ENCODE peak calls at places on chromosomes 1 and 21, in four cellular contexts. M is SK-N-SH, U is K562, N is GM12878. S is an unnamed sample.

GRCh38 chr1:114458208-114458777 is 52.7 kb downstream of the TRIM33 start:
- DNase-seq in N (no peak), U (no peak), M (no peak), S (peak)

GRCh38 chr1:44327679-44328491 is 27.2 kb downstream of the ERI3 start:
- DNase-seq in M (peak), U (peak), N (no peak), S (peak)

GRCh38 chr1:8858888-8859706 is 19.4 kb downstream of the ENO1 start:
- DNase-seq in U (peak), M (peak), N (no peak), S (peak)

GRCh38 chr1:7379445-7379971 is 391.6 kb upstream of the VAMP3 start:
- DNase-seq in M (no peak), N (no peak), U (no peak), S (peak)

GRCh38 chr1:36794460-36794859 is 239.9 kb downstream of the GRIK3 start:
- DNase-seq in M (no peak), U (no peak), N (no peak), S (no peak)

GRCh38 chr1:40416709-40417108 is 33.6 kb upstream of the ZFP69B start:
- DNase-seq in U (no peak), M (no peak), N (no peak), S (no peak)

GRCh38 chr1:45026446-45026845 is 14.4 kb downstream of the UROD start:
- DNase-seq in M (no peak), N (no peak), U (no peak), S (no peak)

GRCh38 chr1:236489710-236490377 is 33.9 kb upstream of the LGALS8 start:
- DNase-seq in N (peak), M (peak), U (peak), S (peak)

GRCh38 chr1:14924455-14925325 is 228.9 kb upstream of the TMEM51 start:
- DNase-seq in N (no peak), M (peak), U (peak), S (peak)

GRCh38 chr1:203669739-203670138 is 43.1 kb downstream of the ATP2B4 start:
- DNase-seq in M (no peak), U (no peak), N (no peak), S (peak)

GRCh38 chr1:61808968-61809367 is 66.7 kb downstream of the PATJ start:
- DNase-seq in U (no peak), N (no peak), M (no peak), S (peak)

GRCh38 chr1:207004931-207005830 is 27.4 kb downstream of the C1orf116 start:
- DNase-seq in U (peak), N (peak), M (peak), S (peak)

GRCh38 chr1:86434031-86434430 is 10.1 kb downstream of the CLCA2 start:
- DNase-seq in N (no peak), M (no peak), U (no peak), S (no peak)

GRCh38 chr1:84506002-84506728 is at the start of the genes GNG5 and SPATA1:
- DNase-seq in N (peak), U (peak), M (peak), S (peak)

GRCh38 chr1:211739671-211740411 is 64.4 kb upstream of the NEK2 start:
- DNase-seq in U (no peak), M (no peak), N (no peak), S (no peak)

GRCh38 chr1:219518168-219518905 is 94.6 kb downstream of the ZC3H11B start:
- DNase-seq in M (peak), U (no peak), N (no peak), S (peak)

GRCh38 chr1:238029126-238029525 is 138.4 kb upstream of the ZP4 start:
- DNase-seq in M (no peak), U (no peak), N (no peak), S (no peak)

GRCh38 chr1:153309441-153309840 is 3.3 kb downstream of the PGLYRP3 start:
- DNase-seq in N (no peak), M (no peak), U (no peak), S (no peak)

GRCh38 chr1:29237906-29238600 is 1.7 kb downstream of the PTPRU start:
- DNase-seq in N (no peak), U (peak), M (peak), S (no peak)

GRCh38 chr21:42289926-42290325 is 25.3 kb downstream of the TFF3 start:
- DNase-seq in U (no peak), M (no peak), N (no peak), S (no peak)

GRCh38 chr1:97457446-97458089 is 463.3 kb downstream of the DPYD start:
- DNase-seq in U (no peak), N (no peak), M (peak), S (no peak)

GRCh38 chr1:184418955-184419733 is 32.3 kb downstream of the C1orf21 start:
- DNase-seq in N (no peak), M (no peak), U (no peak), S (peak)

GRCh38 chr1:234913771-234914170 is 214.9 kb downstream of the TOMM20 start:
- DNase-seq in U (no peak), N (no peak), M (no peak), S (no peak)

GRCh38 chr1:183278736-183279591 is 92.9 kb downstream of the LAMC2 start:
- DNase-seq in N (no peak), U (no peak), M (no peak), S (peak)

GRCh38 chr1:65791860-65792670 is 630 bp upstream of the PDE4B start:
- DNase-seq in N (no peak), M (peak), U (no peak), S (peak)
- TF ChIP-seq MXI1 in N (no peak), M (no peak), U (no peak), S (no peak)

GRCh38 chr1:159007734-159008133 is 2.0 kb upstream of the IFI16 start:
- DNase-seq in N (no peak), U (no peak), M (no peak), S (no peak)

GRCh38 chr1:159009287-159009686 is 420 bp upstream of the IFI16 start:
- DNase-seq in N (no peak), U (no peak), M (no peak), S (no peak)

GRCh38 chr1:159005676-159006075 is 4.0 kb upstream of the IFI16 start:
- DNase-seq in U (no peak), M (no peak), N (no peak), S (no peak)

GRCh38 chr1:159008744-159009188 is 941 bp upstream of the IFI16 start:
- DNase-seq in M (no peak), U (no peak), N (peak), S (peak)

DNA sequence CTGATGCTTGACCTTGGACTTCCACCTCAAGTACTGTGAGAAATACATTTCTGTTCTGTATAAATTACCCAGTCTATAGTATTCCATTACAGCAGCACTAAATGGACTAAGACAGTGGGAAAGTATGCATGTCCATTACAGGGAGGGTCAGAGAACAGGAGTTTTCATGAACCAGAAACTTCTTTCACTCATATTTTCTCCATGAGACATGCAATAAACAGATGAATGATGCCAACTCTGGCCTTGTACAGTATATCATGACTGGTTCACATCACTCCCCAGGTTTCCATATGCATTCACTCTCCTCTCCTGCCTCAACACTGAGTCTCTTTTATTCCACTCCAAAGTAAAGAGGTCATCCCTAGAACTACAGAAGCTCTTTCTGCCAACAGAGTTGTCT is 4.5 kb upstream of the IFI16 start:
- DNase-seq in N (no peak), M (no peak), U (no peak), S (peak)
- H2AFZ ChIP-seq in N (peak), M (no peak), U (no peak), S (no peak)

DNA sequence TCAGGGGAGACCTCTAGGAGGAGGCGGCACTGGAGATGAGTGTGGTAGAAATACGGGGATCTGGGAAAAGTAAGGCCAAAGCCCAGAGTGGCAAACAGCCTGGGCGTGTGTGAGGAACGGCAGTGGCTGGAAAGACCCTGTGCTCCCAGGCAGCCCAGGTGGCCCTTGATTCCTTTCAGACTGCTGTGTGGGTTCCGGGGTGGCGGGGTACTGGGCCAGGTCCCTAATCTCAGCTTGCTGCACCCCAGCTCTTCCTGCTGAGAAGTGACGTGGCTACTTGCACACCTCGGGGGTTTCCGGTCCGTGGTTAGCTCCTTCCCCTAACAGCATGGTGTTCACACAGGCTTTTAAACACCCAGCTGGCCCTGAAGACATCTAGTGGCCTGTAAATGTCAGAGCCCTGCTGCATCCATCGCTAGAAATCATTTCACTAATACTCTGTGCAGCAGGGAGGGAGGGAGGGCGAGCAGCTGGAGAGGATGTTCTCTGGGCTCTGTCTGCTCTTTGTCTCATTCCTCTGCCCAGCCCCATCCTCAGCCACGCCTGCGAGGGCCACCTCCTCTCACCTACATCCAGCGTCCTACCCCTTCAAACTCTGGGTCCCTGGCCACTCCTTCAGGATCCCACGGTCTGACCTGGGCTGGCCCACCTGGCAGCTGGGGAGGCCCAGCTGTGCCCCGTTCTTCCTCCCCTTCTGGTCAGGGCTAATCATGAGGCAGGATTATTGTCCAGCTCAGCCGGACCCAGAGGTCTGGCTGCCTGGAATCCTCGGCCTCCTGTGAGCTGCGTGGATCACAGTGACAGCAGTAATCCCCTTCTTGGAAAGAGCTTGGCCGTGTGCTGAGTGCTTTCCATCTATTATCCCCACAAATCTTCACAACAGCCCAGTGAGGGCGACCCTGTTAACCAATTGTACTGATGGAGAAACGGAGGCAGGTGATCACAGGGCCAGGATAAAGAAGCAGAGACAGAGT is 7.2 kb downstream of the ZDHHC18 start:
- DNase-seq in N (peak), M (no peak), U (no peak), S (no peak)
- TF ChIP-seq MXI1 in N (peak), M (no peak), U (no peak), S (no peak)

GRCh38 chr1:5415621-5416020 is 576.6 kb downstream of the NPHP4 start:
- DNase-seq in M (no peak), U (no peak), N (no peak), S (no peak)
- H2AFZ ChIP-seq in M (no peak), U (no peak), N (no peak), S (no peak)

GRCh38 chr1:72284084-72284397 is 1.7 kb upstream of the NEGR1 start:
- DNase-seq in M (no peak), N (no peak), U (no peak), S (no peak)
- TF ChIP-seq MXI1 in M (no peak), N (no peak), U (no peak), S (no peak)

GRCh38 chr1:161021959-161022332 is 994 bp upstream of the F11R start:
- DNase-seq in N (no peak), M (no peak), U (no peak), S (peak)

GRCh38 chr1:161020573-161021167 is at the start of gene F11R:
- DNase-seq in U (peak), M (peak), N (no peak), S (no peak)

GRCh38 chr1:161021168-161021958 is 411 bp upstream of the F11R start:
- DNase-seq in N (peak), U (peak), M (peak), S (peak)

GRCh38 chr1:161018631-161018930 is 2.4 kb downstream of the F11R start:
- DNase-seq in N (no peak), U (no peak), M (no peak), S (no peak)

DNA sequence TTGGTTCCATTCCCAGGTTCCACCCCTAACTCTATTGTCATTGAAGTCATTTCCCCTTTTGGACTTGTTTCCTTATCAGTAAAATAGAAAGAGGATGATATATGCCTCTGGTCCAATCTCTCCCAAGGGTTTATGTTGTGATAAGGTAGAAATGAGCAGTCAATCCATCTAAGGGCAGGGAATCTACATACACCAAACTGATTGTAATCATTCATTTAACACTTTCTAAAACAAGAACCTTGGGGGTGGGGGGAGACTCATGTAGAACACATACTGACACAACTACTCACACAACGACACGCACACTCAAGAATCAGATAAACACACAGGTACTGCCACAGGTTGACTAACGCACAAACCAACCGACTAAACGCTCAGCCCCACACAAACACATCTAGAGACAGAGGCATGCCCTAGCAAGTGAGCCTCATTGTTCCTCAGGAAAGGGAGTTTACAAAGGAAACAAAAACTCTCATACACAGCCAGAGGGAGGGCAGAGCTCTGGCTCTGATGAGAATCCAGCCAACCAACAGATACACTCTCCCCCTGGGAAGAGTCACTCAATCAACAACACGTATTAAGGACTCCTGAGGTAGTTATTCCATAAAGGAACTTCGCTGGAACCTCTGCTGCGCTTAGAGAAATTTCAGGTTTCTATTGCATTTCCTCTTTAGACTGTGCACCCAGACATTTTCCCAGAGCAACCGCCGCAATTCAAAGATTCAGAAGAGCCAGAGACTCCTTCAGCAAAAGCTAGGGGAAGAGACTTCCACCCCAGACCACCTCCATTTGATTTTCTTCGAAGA is 982 bp downstream of the F11R start:
- DNase-seq in N (no peak), M (no peak), U (no peak), S (no peak)
- H2AFZ ChIP-seq in N (peak), M (peak), U (peak), S (peak)

GRCh38 chr1:187091666-187092065 is 262.9 kb downstream of the PLA2G4A start:
- DNase-seq in M (no peak), U (no peak), N (no peak), S (peak)
- TF ChIP-seq MXI1 in M (no peak), U (no peak), N (no peak), S (no peak)

GRCh38 chr1:100627018-100627716 is 89.2 kb downstream of the GPR88 start:
- DNase-seq in U (no peak), M (no peak), N (no peak), S (peak)
- H2AFZ ChIP-seq in U (no peak), M (peak), N (no peak), S (no peak)

GRCh38 chr1:172397221-172397620 is 23.3 kb upstream of the C1orf105 start:
- DNase-seq in M (no peak), N (no peak), U (no peak), S (peak)
- TF ChIP-seq MXI1 in M (no peak), N (no peak), U (no peak), S (no peak)